ENCODE peak calls at places on chromosomes 13 and 19, in four cellular contexts. W is A549, D is HepG2, F is K562. E is an unnamed sample.

GRCh38 chr19:10548746-10549276 is 5.1 kb downstream of the ATG4D start:
- DNase-seq in W (no peak), D (no peak), F (no peak), E (no peak)

GRCh38 chr19:54421169-54421516 is 5.9 kb downstream of the TTYH1 start:
- DNase-seq in W (no peak), D (no peak), F (no peak), E (no peak)

GRCh38 chr19:12779162-12779993 is 4.0 kb upstream of the HOOK2 start:
- DNase-seq in W (no peak), D (peak), F (peak), E (no peak)

GRCh38 chr19:49469828-49470614 is 4.0 kb upstream of the FLT3LG start:
- DNase-seq in W (no peak), D (no peak), F (no peak), E (no peak)

GRCh38 chr13:66805657-66806056 is 424.5 kb downstream of the PCDH9 start:
- DNase-seq in W (no peak), D (no peak), F (no peak), E (no peak)

GRCh38 chr13:47546265-47546962 is 454.7 kb downstream of the SUCLA2 start:
- DNase-seq in W (no peak), D (no peak), F (no peak), E (no peak)

GRCh38 chr13:19864339-19865309 is 1.2 kb upstream of the ZMYM5 start:
- DNase-seq in W (peak), D (no peak), F (peak), E (peak)

GRCh38 chr13:24142453-24142852 is 18.1 kb upstream of the SPATA13 start:
- DNase-seq in W (no peak), D (no peak), F (no peak), E (no peak)

GRCh38 chr13:54162069-54162468 is 1133.5 kb downstream of the OLFM4 start:
- DNase-seq in W (no peak), D (no peak), F (no peak), E (no peak)

GRCh38 chr19:46976845-46977320 is 42.8 kb upstream of the NPAS1 start:
- DNase-seq in W (no peak), D (no peak), F (peak), E (no peak)

GRCh38 chr13:99185606-99186005 is 15.0 kb upstream of the UBAC2 start:
- DNase-seq in W (no peak), D (no peak), F (no peak), E (no peak)

GRCh38 chr13:74710006-74710405 is 575.8 kb upstream of the KLF12 start:
- DNase-seq in W (no peak), D (no peak), F (no peak), E (no peak)

GRCh38 chr13:35599385-35599784 is 122.9 kb upstream of the MAB21L1 start:
- DNase-seq in W (no peak), D (no peak), F (no peak), E (no peak)

GRCh38 chr19:4416268-4416667 is 13.8 kb downstream of the CHAF1A start:
- DNase-seq in W (no peak), D (peak), F (no peak), E (no peak)

GRCh38 chr19:40525234-40526051 is 51.2 kb upstream of the SHKBP1 start:
- DNase-seq in W (no peak), D (no peak), F (no peak), E (no peak)

GRCh38 chr19:31276831-31277230 is 72.4 kb downstream of the TSHZ3 start:
- DNase-seq in W (no peak), D (no peak), F (no peak), E (no peak)

GRCh38 chr19:56142087-56142787 is 1.1 kb downstream of the ZNF444 start:
- DNase-seq in W (no peak), D (peak), F (no peak), E (no peak)

GRCh38 chr19:44576843-44577565 is 36.4 kb upstream of the IGSF23 start:
- DNase-seq in W (peak), D (peak), F (peak), E (no peak)

GRCh38 chr19:57558525-57558924 is 1.1 kb downstream of the ZNF550 start:
- DNase-seq in W (no peak), D (peak), F (no peak), E (no peak)

GRCh38 chr13:99898421-99898820 is 73.1 kb downstream of the ZIC5 start:
- DNase-seq in W (no peak), D (no peak), F (no peak), E (no peak)

GRCh38 chr19:3163230-3163886 is 15.2 kb upstream of the S1PR4 start:
- DNase-seq in W (peak), D (peak), F (peak), E (peak)

GRCh38 chr19:53545271-53546065 is 7.5 kb downstream of the ZNF331 start:
- DNase-seq in W (peak), D (no peak), F (no peak), E (no peak)

GRCh38 chr13:33537691-33538090 is 252.1 kb upstream of the STARD13 start:
- DNase-seq in W (no peak), D (no peak), F (no peak), E (no peak)

GRCh38 chr13:75826391-75826790 is 190.3 kb downstream of the LMO7 start:
- DNase-seq in W (no peak), D (no peak), F (no peak), E (no peak)

GRCh38 chr19:48770223-48770622 is 14.9 kb downstream of the FGF21 start:
- DNase-seq in W (no peak), D (no peak), F (no peak), E (no peak)

GRCh38 chr13:111165611-111166010 is 50.5 kb downstream of the ARHGEF7 start:
- DNase-seq in W (no peak), D (no peak), F (no peak), E (no peak)

GRCh38 chr19:54107876-54108490 is 5.3 kb downstream of the NDUFA3 start:
- DNase-seq in W (no peak), D (no peak), F (no peak), E (no peak)

GRCh38 chr13:27043013-27043412 is 128.6 kb downstream of the USP12 start:
- DNase-seq in W (peak), D (peak), F (no peak), E (peak)

GRCh38 chr13:91986771-91987515 is 588.5 kb downstream of the GPC5 start:
- DNase-seq in W (no peak), D (no peak), F (no peak), E (no peak)

GRCh38 chr13:51907040-51907732 is 45.4 kb downstream of the CCDC70 start:
- DNase-seq in W (no peak), D (no peak), F (no peak), E (no peak)

GRCh38 chr19:32928806-32929205 is 43.0 kb downstream of the CEP89 start:
- DNase-seq in W (peak), D (peak), F (no peak), E (no peak)

GRCh38 chr19:46995492-46995891 is 24.1 kb upstream of the NPAS1 start:
- DNase-seq in W (no peak), D (no peak), F (no peak), E (no peak)

DNA sequence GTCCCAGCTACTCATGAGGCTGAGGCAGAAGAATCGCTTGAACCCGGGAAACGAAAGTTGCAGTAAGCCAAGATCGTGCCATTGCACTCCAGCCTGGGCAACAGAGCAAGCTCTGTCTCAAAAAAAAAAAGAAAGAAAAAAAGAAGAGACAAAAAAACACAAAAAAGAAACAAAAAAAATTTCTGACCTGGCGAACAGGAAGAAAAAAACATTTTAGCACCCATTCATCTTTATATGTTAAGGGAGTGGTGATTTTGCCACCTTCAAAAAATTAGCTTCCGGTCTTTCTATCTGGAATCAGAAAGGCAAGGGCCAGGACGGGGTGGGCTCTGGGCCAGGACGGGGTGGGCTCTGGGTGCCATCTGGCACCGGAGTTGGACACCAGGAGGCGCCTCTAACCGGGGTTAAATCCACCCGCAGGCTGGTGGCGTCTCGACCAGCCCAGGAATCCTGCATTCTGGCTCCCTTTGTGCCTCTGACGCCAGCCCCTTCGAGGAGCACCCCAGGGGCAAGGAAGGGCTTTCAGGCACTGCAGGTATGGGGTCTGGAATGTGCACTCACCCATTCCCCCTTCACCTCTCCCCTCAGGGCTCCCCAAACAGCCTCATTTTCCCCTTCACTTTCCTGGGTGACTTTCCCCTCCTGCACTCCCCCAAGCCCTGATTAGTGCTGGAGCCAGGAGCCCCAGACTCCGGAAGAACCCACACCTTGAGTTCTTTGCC is 10.4 kb upstream of the ZSWIM4 start:
- DNase-seq in W (no peak), D (peak), F (peak), E (peak)
- TF ChIP-seq PHF8 in W (no peak), D (no peak), F (no peak), E (no peak)

GRCh38 chr19:18657590-18658365 is 20.9 kb downstream of the KLHL26 start:
- DNase-seq in W (no peak), D (no peak), F (peak), E (no peak)
- TF ChIP-seq PHF8 in W (no peak), D (no peak), F (no peak), E (no peak)

DNA sequence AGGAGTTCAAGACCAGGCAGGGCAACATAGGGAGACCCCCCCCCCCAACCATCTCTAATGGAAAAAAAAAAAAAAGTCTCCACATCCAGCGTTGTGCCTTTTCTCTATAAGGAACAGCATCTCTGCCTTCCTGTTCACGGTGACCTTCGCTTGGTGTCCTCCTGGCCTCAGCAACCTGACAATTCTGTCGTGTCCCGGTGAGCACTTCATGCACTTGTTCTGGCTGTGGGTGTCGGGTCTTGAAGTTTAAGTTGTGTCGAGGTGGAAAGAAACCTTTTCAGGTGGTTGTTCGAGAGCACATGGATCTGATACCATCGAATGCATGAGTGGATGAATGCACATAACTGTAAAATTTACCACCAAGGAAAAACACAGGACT is 594 bp downstream of the ZNF559 start:
- DNase-seq in W (no peak), D (no peak), F (no peak), E (no peak)
- TF ChIP-seq PHF8 in W (no peak), D (no peak), F (no peak), E (no peak)

DNA sequence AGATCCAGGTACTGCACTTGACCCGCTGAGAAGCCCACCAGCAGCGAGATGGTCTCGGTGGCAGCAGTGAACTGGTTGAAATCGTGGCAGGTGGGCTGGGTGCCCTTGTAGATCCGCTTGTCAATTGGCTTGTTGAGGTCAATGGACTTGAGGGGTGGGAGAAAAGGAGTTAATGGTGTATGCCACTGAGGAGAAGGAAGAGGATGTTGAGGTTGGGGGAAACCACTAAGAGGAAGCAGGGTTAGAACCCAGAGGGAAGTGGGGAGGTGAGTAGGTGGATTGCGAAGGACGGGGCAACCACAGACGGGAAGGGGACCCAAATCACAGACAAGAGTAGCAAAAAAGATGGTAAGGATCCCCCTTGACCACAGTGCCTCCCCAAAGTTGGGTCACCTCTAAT is 1.7 kb downstream of the DMWD start:
- DNase-seq in W (no peak), D (no peak), F (no peak), E (no peak)
- TF ChIP-seq PHF8 in W (no peak), D (no peak), F (no peak), E (no peak)

DNA sequence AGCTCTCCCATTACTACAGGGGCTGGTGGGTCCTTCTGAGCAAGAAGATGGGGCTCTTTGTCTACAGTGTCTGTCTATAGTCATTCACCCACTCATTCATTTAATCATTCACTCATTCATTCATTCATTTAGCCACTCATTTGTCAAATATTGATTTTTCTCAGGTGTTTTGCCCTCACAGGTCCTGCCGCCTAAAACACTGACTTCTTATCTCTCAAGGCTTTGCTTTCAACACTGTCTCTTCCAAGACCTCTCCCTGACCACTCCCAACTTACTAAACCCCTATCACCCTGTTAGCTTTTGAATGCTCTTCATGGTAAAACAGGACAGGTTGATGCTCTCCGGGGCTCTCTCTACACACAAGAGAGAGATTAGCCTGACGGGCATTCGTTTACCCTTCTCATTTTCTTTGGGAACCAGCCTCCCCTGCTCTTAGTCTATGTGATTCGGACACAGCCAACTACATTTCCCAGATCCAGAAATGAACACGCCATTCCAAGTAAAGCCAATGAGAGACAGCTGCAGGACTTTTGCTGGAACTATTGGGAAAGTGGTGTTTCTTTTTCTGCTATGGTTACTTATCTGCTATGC is 22.7 kb downstream of the FAM187B start:
- DNase-seq in W (no peak), D (no peak), F (no peak), E (no peak)
- TF ChIP-seq PHF8 in W (no peak), D (no peak), F (no peak), E (no peak)

GRCh38 chr13:30928971-30929370 is 3.5 kb upstream of the TEX26 start:
- DNase-seq in W (no peak), D (no peak), F (no peak), E (no peak)

GRCh38 chr13:30926781-30927180 is 5.7 kb upstream of the TEX26 start:
- DNase-seq in W (no peak), D (no peak), F (no peak), E (no peak)

GRCh38 chr13:30924726-30925125 is 7.7 kb upstream of the TEX26 start:
- DNase-seq in W (no peak), D (no peak), F (no peak), E (no peak)

GRCh38 chr13:30925429-30925828 is 7.0 kb upstream of the TEX26 start:
- DNase-seq in W (no peak), D (no peak), F (no peak), E (no peak)

DNA sequence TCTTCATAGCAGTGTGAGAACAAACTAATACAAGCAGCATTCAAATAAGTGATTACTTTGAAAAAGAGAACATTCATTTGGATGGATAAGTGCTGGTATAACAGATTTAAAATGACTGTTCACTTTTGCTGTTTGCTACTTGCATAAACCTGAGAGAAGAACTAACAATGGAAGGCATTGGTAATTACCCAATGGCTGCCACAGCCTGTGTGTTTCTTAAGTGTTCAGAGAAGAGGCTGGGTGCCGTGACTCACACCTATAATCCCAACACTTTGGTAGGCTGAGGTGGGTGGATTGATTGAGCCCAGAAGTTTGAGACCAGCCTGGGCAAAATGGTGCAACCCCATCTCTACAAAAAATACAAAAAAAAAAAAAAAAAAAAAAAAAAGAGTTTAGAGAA is 4.9 kb upstream of the TEX26 start:
- DNase-seq in W (no peak), D (no peak), F (no peak), E (no peak)
- TF ChIP-seq PHF8 in W (no peak), D (no peak), F (no peak), E (no peak)

GRCh38 chr19:8158411-8159074 is 9.2 kb upstream of the FBN3 start:
- DNase-seq in W (peak), D (peak), F (peak), E (no peak)
- TF ChIP-seq PHF8 in W (no peak), D (no peak), F (no peak), E (no peak)

GRCh38 chr19:43474986-43475705 is 9.7 kb upstream of the LYPD3 start:
- DNase-seq in W (peak), D (no peak), F (peak), E (peak)

GRCh38 chr19:43479226-43479625 is 13.8 kb upstream of the LYPD3 start:
- DNase-seq in W (no peak), D (no peak), F (no peak), E (no peak)

GRCh38 chr19:43474487-43474886 is 9.1 kb upstream of the LYPD3 start:
- DNase-seq in W (no peak), D (no peak), F (no peak), E (no peak)

GRCh38 chr19:43478323-43478722 is 12.9 kb upstream of the LYPD3 start:
- DNase-seq in W (no peak), D (no peak), F (no peak), E (no peak)

DNA sequence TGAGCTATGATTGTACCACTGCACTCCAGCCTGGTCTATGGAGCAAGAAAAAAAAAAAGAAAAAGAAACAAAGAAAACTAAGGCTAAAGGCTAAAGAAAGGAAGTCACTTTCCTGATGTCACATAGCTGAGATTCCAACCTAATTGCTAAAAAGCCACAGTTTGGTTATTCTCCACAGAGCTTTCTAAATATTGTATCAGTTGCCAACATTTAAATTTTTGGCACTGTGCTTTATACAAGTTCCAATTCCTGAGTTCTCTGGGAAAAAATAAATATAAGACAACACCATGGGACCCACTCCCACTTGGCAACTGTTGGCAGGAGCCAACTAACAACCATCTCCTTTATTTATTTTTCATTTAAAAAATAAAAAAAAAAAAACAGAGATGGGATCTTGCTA is 11.2 kb upstream of the LYPD3 start:
- DNase-seq in W (no peak), D (no peak), F (no peak), E (no peak)
- TF ChIP-seq PHF8 in W (no peak), D (no peak), F (no peak), E (no peak)

E was measured in H1.